ENCODE peak calls at places on chromosomes 11 and 22, in six cellular contexts. One of them, this sample, is unnamed.

GRCh38 chr11:72732329-72732728 is 19.9 kb downstream of the ARAP1 start:
- DNase-seq in left lung: peak; percentile 68
- DNase-seq in effector memory CD4-positive, alpha-beta T cell: no peak
- DNase-seq in H1: no peak
- DNase-seq in A172: no peak
- DNase-seq in iPS DF 6.9: no peak
- DNase-seq in this sample: no peak

GRCh38 chr22:35805466-35805865 is 87.8 kb downstream of the APOL5 start:
- DNase-seq in H1: no peak
- DNase-seq in left lung: no peak
- DNase-seq in effector memory CD4-positive, alpha-beta T cell: no peak
- DNase-seq in iPS DF 6.9: no peak
- DNase-seq in A172: no peak
- DNase-seq in this sample: no peak

GRCh38 chr22:28505416-28506156 is 174.1 kb downstream of the TTC28 start:
- DNase-seq in H1: no peak
- DNase-seq in effector memory CD4-positive, alpha-beta T cell: no peak
- DNase-seq in A172: no peak
- DNase-seq in left lung: peak; percentile 35
- DNase-seq in iPS DF 6.9: no peak
- DNase-seq in this sample: no peak

GRCh38 chr22:46652081-46652929 is 32.1 kb downstream of the GRAMD4 start:
- DNase-seq in A172: no peak
- DNase-seq in effector memory CD4-positive, alpha-beta T cell: no peak
- DNase-seq in left lung: peak; percentile 72
- DNase-seq in iPS DF 6.9: no peak
- DNase-seq in H1: no peak
- DNase-seq in this sample: no peak

GRCh38 chr11:105665281-105665680 is 55.4 kb downstream of the GRIA4 start:
- DNase-seq in A172: no peak
- DNase-seq in H1: no peak
- DNase-seq in iPS DF 6.9: no peak
- DNase-seq in left lung: no peak
- DNase-seq in effector memory CD4-positive, alpha-beta T cell: no peak
- DNase-seq in this sample: no peak

GRCh38 chr11:109967121-109967520 is 126.1 kb upstream of the ZC3H12C start:
- DNase-seq in effector memory CD4-positive, alpha-beta T cell: no peak
- DNase-seq in left lung: no peak
- DNase-seq in iPS DF 6.9: no peak
- DNase-seq in H1: no peak
- DNase-seq in A172: no peak
- DNase-seq in this sample: no peak

GRCh38 chr11:75606099-75606498 is 44.0 kb downstream of the SERPINH1 start:
- DNase-seq in effector memory CD4-positive, alpha-beta T cell: no peak
- DNase-seq in iPS DF 6.9: no peak
- DNase-seq in left lung: no peak
- DNase-seq in A172: no peak
- DNase-seq in H1: no peak
- DNase-seq in this sample: no peak

GRCh38 chr11:118002010-118002540 is 15.9 kb downstream of the IL10RA start:
- DNase-seq in left lung: no peak
- DNase-seq in H1: no peak
- DNase-seq in iPS DF 6.9: no peak
- DNase-seq in A172: no peak
- DNase-seq in effector memory CD4-positive, alpha-beta T cell: no peak
- DNase-seq in this sample: no peak

GRCh38 chr11:64305691-64306562 is 603 bp downstream of the ESRRA start:
- DNase-seq in left lung: peak; percentile 93
- DNase-seq in H1: no peak
- DNase-seq in A172: no peak
- DNase-seq in iPS DF 6.9: no peak
- DNase-seq in effector memory CD4-positive, alpha-beta T cell: peak; percentile 61
- DNase-seq in this sample: peak; percentile 45

GRCh38 chr22:39317756-39318506 is 1.5 kb downstream of the RPL3 start:
- DNase-seq in effector memory CD4-positive, alpha-beta T cell: no peak
- DNase-seq in left lung: no peak
- DNase-seq in H1: no peak
- DNase-seq in A172: no peak
- DNase-seq in iPS DF 6.9: no peak
- DNase-seq in this sample: no peak